ENCODE peak calls at places on chromosomes 16 and 17, in five cellular contexts. One of them, this sample, is unnamed.

GRCh38 chr17:45785373-45786193 is 1.5 kb downstream of the CRHR1 start:
- DNase-seq in left ventricle myocardium inferior: no peak
- DNase-seq in hepatocyte: no peak
- DNase-seq in heart left ventricle: no peak
- DNase-seq in colonic mucosa: no peak
- DNase-seq in this sample: peak

GRCh38 chr17:21076242-21076641 is 33.4 kb upstream of the USP22 start:
- DNase-seq in colonic mucosa: no peak
- DNase-seq in hepatocyte: no peak
- DNase-seq in left ventricle myocardium inferior: no peak
- DNase-seq in heart left ventricle: no peak
- DNase-seq in this sample: no peak

GRCh38 chr16:56013962-56014552 is 138.9 kb upstream of the CES5A start:
- DNase-seq in left ventricle myocardium inferior: peak
- DNase-seq in heart left ventricle: peak
- DNase-seq in hepatocyte: peak
- DNase-seq in colonic mucosa: peak
- DNase-seq in this sample: peak

GRCh38 chr16:67013238-67013822 is 15.6 kb upstream of the CBFB start:
- DNase-seq in heart left ventricle: no peak
- DNase-seq in colonic mucosa: no peak
- DNase-seq in hepatocyte: no peak
- DNase-seq in left ventricle myocardium inferior: no peak
- DNase-seq in this sample: peak

GRCh38 chr16:83458612-83459011 is 349.2 kb upstream of the HSBP1 start:
- DNase-seq in hepatocyte: no peak
- DNase-seq in heart left ventricle: no peak
- DNase-seq in left ventricle myocardium inferior: no peak
- DNase-seq in colonic mucosa: no peak
- DNase-seq in this sample: no peak

GRCh38 chr16:59236804-59237463 is 502.8 kb upstream of the GOT2 start:
- DNase-seq in left ventricle myocardium inferior: no peak
- DNase-seq in colonic mucosa: no peak
- DNase-seq in heart left ventricle: no peak
- DNase-seq in hepatocyte: no peak
- DNase-seq in this sample: no peak

GRCh38 chr16:11583171-11583570 is 3.5 kb downstream of the LITAF start:
- DNase-seq in colonic mucosa: no peak
- DNase-seq in heart left ventricle: no peak
- DNase-seq in left ventricle myocardium inferior: no peak
- DNase-seq in hepatocyte: no peak
- DNase-seq in this sample: no peak

GRCh38 chr16:3045758-3046505 is 429 bp upstream of the MMP25 start:
- DNase-seq in heart left ventricle: peak
- DNase-seq in left ventricle myocardium inferior: no peak
- DNase-seq in hepatocyte: no peak
- DNase-seq in colonic mucosa: no peak
- DNase-seq in this sample: no peak

GRCh38 chr17:79654960-79655382 is 44.1 kb upstream of the RBFOX3 start:
- DNase-seq in hepatocyte: no peak
- DNase-seq in colonic mucosa: peak
- DNase-seq in heart left ventricle: no peak
- DNase-seq in left ventricle myocardium inferior: no peak
- DNase-seq in this sample: peak

GRCh38 chr16:76583466-76583865 is 306.3 kb downstream of the CNTNAP4 start:
- DNase-seq in colonic mucosa: no peak
- DNase-seq in left ventricle myocardium inferior: peak
- DNase-seq in heart left ventricle: no peak
- DNase-seq in hepatocyte: peak
- DNase-seq in this sample: peak

GRCh38 chr16:81995651-81996050 is 15.6 kb downstream of the SDR42E1 start:
- DNase-seq in colonic mucosa: no peak
- DNase-seq in left ventricle myocardium inferior: no peak
- DNase-seq in heart left ventricle: no peak
- DNase-seq in hepatocyte: no peak
- DNase-seq in this sample: no peak

GRCh38 chr17:70070297-70071027 is 4.6 kb upstream of the KCNJ16 start:
- DNase-seq in heart left ventricle: no peak
- DNase-seq in left ventricle myocardium inferior: no peak
- DNase-seq in colonic mucosa: no peak
- DNase-seq in hepatocyte: no peak
- DNase-seq in this sample: no peak

GRCh38 chr16:90041896-90042473 is 22.7 kb upstream of the DBNDD1 start:
- DNase-seq in hepatocyte: no peak
- DNase-seq in left ventricle myocardium inferior: no peak
- DNase-seq in colonic mucosa: no peak
- DNase-seq in heart left ventricle: no peak
- DNase-seq in this sample: no peak

GRCh38 chr16:86709103-86709502 is 130.8 kb downstream of the FOXL1 start:
- DNase-seq in heart left ventricle: no peak
- DNase-seq in colonic mucosa: no peak
- DNase-seq in left ventricle myocardium inferior: no peak
- DNase-seq in hepatocyte: no peak
- DNase-seq in this sample: no peak

GRCh38 chr17:45719335-45720071 is 64.6 kb upstream of the CRHR1 start:
- DNase-seq in left ventricle myocardium inferior: no peak
- DNase-seq in heart left ventricle: no peak
- DNase-seq in colonic mucosa: no peak
- DNase-seq in hepatocyte: peak
- DNase-seq in this sample: peak

GRCh38 chr16:67406628-67407027 is 9.6 kb downstream of the ZDHHC1 start:
- DNase-seq in heart left ventricle: no peak
- DNase-seq in left ventricle myocardium inferior: no peak
- DNase-seq in hepatocyte: no peak
- DNase-seq in colonic mucosa: no peak
- DNase-seq in this sample: no peak

GRCh38 chr16:66898933-66899309 is 18.6 kb downstream of the PDP2 start:
- DNase-seq in heart left ventricle: no peak
- DNase-seq in hepatocyte: no peak
- DNase-seq in colonic mucosa: no peak
- DNase-seq in left ventricle myocardium inferior: no peak
- DNase-seq in this sample: no peak

DNA sequence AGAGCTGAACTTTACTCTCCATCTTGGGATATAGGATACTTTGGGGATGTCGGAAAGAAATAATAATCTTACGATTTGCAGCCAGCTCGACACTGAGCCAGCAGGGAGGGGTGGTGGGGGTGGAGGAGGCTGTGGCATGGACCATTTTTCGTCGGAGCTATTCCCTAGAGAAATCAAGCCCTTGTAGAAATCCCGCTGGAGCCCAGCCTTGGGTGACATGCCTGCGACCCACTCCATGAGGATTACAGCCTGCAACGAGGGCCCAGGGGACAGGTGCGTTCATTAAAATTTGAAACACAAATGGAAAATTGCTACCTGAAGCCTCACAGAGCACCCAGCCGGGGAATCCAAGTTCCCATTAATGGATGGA is 82.8 kb upstream of the GSE1 start:
- DNase-seq in heart left ventricle: no peak
- DNase-seq in hepatocyte: no peak
- DNase-seq in colonic mucosa: no peak
- DNase-seq in left ventricle myocardium inferior: no peak
- DNase-seq in this sample: no peak
- H3K27ac ChIP-seq in heart left ventricle: peak
- H3K27ac ChIP-seq in hepatocyte: no peak
- H3K27ac ChIP-seq in colonic mucosa: no peak
- H3K27ac ChIP-seq in left ventricle myocardium inferior: peak
- H3K27ac ChIP-seq in this sample: peak

GRCh38 chr17:54353789-54354525 is 531.2 kb downstream of the KIF2B start:
- DNase-seq in left ventricle myocardium inferior: no peak
- DNase-seq in hepatocyte: no peak
- DNase-seq in heart left ventricle: no peak
- DNase-seq in colonic mucosa: no peak
- DNase-seq in this sample: no peak
- H3K4me3 ChIP-seq in left ventricle myocardium inferior: no peak
- H3K4me3 ChIP-seq in hepatocyte: no peak
- H3K4me3 ChIP-seq in heart left ventricle: no peak
- H3K4me3 ChIP-seq in colonic mucosa: no peak
- H3K4me3 ChIP-seq in this sample: no peak

GRCh38 chr17:42889809-42890208 is 10.8 kb upstream of the G6PC1 start:
- DNase-seq in hepatocyte: no peak
- DNase-seq in heart left ventricle: no peak
- DNase-seq in left ventricle myocardium inferior: peak
- DNase-seq in colonic mucosa: no peak
- DNase-seq in this sample: no peak

GRCh38 chr17:42898147-42898807 is 2.3 kb upstream of the G6PC1 start:
- DNase-seq in left ventricle myocardium inferior: no peak
- DNase-seq in colonic mucosa: no peak
- DNase-seq in heart left ventricle: no peak
- DNase-seq in hepatocyte: no peak
- DNase-seq in this sample: no peak

GRCh38 chr17:42891539-42892152 is 9.0 kb upstream of the G6PC1 start:
- DNase-seq in left ventricle myocardium inferior: peak
- DNase-seq in heart left ventricle: peak
- DNase-seq in hepatocyte: peak
- DNase-seq in colonic mucosa: no peak
- DNase-seq in this sample: no peak

GRCh38 chr17:42895185-42895555 is 5.4 kb upstream of the G6PC1 start:
- DNase-seq in hepatocyte: peak
- DNase-seq in heart left ventricle: no peak
- DNase-seq in colonic mucosa: peak
- DNase-seq in left ventricle myocardium inferior: peak
- DNase-seq in this sample: no peak

DNA sequence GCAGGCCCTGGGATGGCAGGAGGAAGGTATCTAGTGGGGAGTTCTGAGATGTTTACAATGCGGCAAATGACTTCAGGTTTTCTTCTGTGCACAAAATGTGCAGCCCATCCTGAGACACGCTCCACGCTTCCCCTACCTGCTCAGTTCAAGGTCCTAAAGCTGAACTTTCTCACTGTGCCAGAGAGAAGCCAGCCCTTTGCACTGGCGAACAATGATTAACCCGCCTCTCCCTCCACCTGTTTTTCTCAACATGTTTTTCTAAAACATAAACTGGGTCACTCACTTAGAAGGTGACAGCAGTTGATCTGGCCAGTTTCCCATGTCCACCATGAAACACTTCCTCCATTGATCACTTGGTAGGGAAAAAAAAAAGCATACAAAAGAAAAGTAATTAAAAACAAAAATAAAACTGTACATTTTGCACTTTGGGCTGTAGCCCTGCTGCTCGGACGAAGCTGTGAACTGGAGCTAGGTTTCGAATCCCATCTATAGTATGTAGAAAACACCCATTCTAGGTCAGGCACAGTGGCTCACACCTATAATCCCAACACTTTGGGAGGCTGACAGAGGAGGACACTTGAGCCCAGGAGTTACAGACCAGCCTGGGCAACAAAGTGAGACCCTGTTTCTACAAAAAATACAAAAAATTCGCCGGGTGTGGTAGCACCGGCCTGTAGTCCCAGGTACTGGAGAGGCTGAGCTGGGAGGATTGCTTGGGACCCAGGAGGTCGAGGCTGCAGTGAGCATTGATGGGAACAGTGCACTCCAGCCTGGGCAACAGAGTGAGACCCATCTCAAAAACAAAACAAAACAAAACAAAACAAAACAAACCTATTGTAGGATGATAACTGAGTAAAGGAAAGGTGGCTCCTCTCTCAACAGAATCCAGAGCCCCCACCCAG is 6.1 kb upstream of the G6PC1 start:
- DNase-seq in left ventricle myocardium inferior: no peak
- DNase-seq in heart left ventricle: no peak
- DNase-seq in colonic mucosa: peak
- DNase-seq in hepatocyte: peak
- DNase-seq in this sample: no peak
- H3K27ac ChIP-seq in left ventricle myocardium inferior: peak
- H3K27ac ChIP-seq in heart left ventricle: peak
- H3K27ac ChIP-seq in colonic mucosa: no peak
- H3K27ac ChIP-seq in hepatocyte: peak
- H3K27ac ChIP-seq in this sample: no peak

GRCh38 chr16:31074073-31074813 is at the start of the genes ZNF646 and ZNF668:
- DNase-seq in hepatocyte: peak
- DNase-seq in colonic mucosa: peak
- DNase-seq in left ventricle myocardium inferior: peak
- DNase-seq in heart left ventricle: peak
- DNase-seq in this sample: peak

GRCh38 chr16:31073823-31074072 is 292 bp downstream of the ZNF668 start:
- DNase-seq in colonic mucosa: no peak
- DNase-seq in hepatocyte: no peak
- DNase-seq in left ventricle myocardium inferior: no peak
- DNase-seq in heart left ventricle: no peak
- DNase-seq in this sample: no peak

GRCh38 chr16:31073073-31073822 is 792 bp downstream of the ZNF668 start:
- DNase-seq in left ventricle myocardium inferior: peak
- DNase-seq in colonic mucosa: peak
- DNase-seq in hepatocyte: peak
- DNase-seq in heart left ventricle: peak
- DNase-seq in this sample: peak

GRCh38 chr16:31072540-31073072 is 1.4 kb downstream of the ZNF668 start:
- DNase-seq in hepatocyte: peak
- DNase-seq in colonic mucosa: peak
- DNase-seq in heart left ventricle: no peak
- DNase-seq in left ventricle myocardium inferior: no peak
- DNase-seq in this sample: no peak

GRCh38 chr16:31071861-31072260 is 2.2 kb downstream of the ZNF668 start:
- DNase-seq in colonic mucosa: no peak
- DNase-seq in heart left ventricle: no peak
- DNase-seq in left ventricle myocardium inferior: no peak
- DNase-seq in hepatocyte: peak
- DNase-seq in this sample: no peak
- H3K4me3 ChIP-seq in colonic mucosa: peak
- H3K4me3 ChIP-seq in heart left ventricle: peak
- H3K4me3 ChIP-seq in left ventricle myocardium inferior: peak
- H3K4me3 ChIP-seq in hepatocyte: peak
- H3K4me3 ChIP-seq in this sample: peak

GRCh38 chr16:1539720-1540555 is 6.5 kb downstream of the TMEM204 start:
- DNase-seq in colonic mucosa: no peak
- DNase-seq in hepatocyte: no peak
- DNase-seq in heart left ventricle: peak
- DNase-seq in left ventricle myocardium inferior: no peak
- DNase-seq in this sample: no peak
- H3K27ac ChIP-seq in colonic mucosa: no peak
- H3K27ac ChIP-seq in hepatocyte: no peak
- H3K27ac ChIP-seq in heart left ventricle: peak
- H3K27ac ChIP-seq in left ventricle myocardium inferior: peak
- H3K27ac ChIP-seq in this sample: peak